ENCODE peak calls at places on chromosomes 7 and 10, in nine cellular contexts. B is neural crest cell; Z is stimulated activated CD8-positive, alpha-beta memory T cell treated with anti-CD3 and anti-CD28 coated beads, Interleukin-2, amount 100 ng/mL, for 48 hours; N is Right ventricle myocardium inferior; M is posterior vena cava; W is ELR; C is brain microvascular endothelial cell; U is KBM-7; G is upper lobe of right lung. I is an unnamed sample.
A peak's percentile ranks its signal among the peaks of the same experiment; 100 is the strongest.

GRCh38 chr7:50837965-50838364 is 55.3 kb upstream of the GRB10 start:
- DNase-seq in W (peak; percentile 88), C (peak; percentile 96), M (no peak), U (no peak), Z (no peak), B (no peak), G (no peak), N (no peak), I (no peak)

GRCh38 chr7:134750083-134751062 is 29.1 kb upstream of the CALD1 start:
- DNase-seq in B (peak; percentile 55), U (peak; percentile 50), M (no peak), N (no peak), C (peak; percentile 43), G (no peak), W (peak; percentile 48), Z (peak; percentile 52), I (no peak)

GRCh38 chr7:93957767-93958166 is 36.2 kb downstream of the GNG11 start:
- DNase-seq in G (no peak), M (no peak), N (no peak), W (no peak), U (no peak), Z (no peak), B (no peak), C (no peak), I (no peak)

GRCh38 chr7:36287371-36288241 is 102.1 kb upstream of the ANLN start:
- DNase-seq in N (no peak), B (no peak), C (no peak), G (no peak), U (peak; percentile 61), W (peak; percentile 48), M (no peak), Z (no peak), I (no peak)

GRCh38 chr7:30225863-30226361 is 58.5 kb upstream of the ZNRF2 start:
- DNase-seq in N (peak; percentile 74), G (peak; percentile 87), U (peak; percentile 95), W (peak; percentile 65), M (no peak), Z (no peak), B (no peak), C (peak; percentile 12), I (no peak)

GRCh38 chr10:122102146-122102866 is 113.3 kb downstream of the TACC2 start:
- DNase-seq in U (no peak), N (no peak), G (no peak), W (no peak), M (no peak), C (no peak), B (no peak), Z (no peak), I (no peak)

GRCh38 chr7:82428186-82428961 is 15.2 kb downstream of the CACNA2D1 start:
- DNase-seq in M (no peak), U (no peak), G (no peak), W (peak; percentile 83), Z (no peak), N (no peak), B (no peak), C (peak; percentile 64), I (no peak)

GRCh38 chr10:21688870-21689269 is 154.8 kb downstream of the MLLT10 start:
- DNase-seq in W (no peak), B (no peak), Z (no peak), M (no peak), N (no peak), C (no peak), G (no peak), U (no peak), I (no peak)

GRCh38 chr10:86182150-86182549 is 184.4 kb downstream of the GRID1 start:
- DNase-seq in U (no peak), C (no peak), Z (no peak), G (peak; percentile 33), M (peak; percentile 69), N (no peak), W (no peak), B (no peak), I (no peak)